ENCODE peak calls at places on chromosomes 5 and 9, in five cellular contexts. G, F, U, S and I are unnamed samples.

GRCh38 chr5:5490774-5491347 is 68.4 kb downstream of the ICE1 start:
- DNase-seq in G (no peak), F (no peak), U (no peak), S (no peak), I (no peak)

GRCh38 chr9:97386733-97387503 is 25.0 kb upstream of the TDRD7 start:
- DNase-seq in G (peak; percentile 22), F (peak; percentile 73), U (peak; percentile 89), S (peak; percentile 80), I (peak; percentile 36)

GRCh38 chr9:110578896-110579752 is at the start of gene SVEP1:
- DNase-seq in G (no peak), F (peak; percentile 43), U (peak; percentile 88), S (peak; percentile 45), I (no peak)

GRCh38 chr9:37968228-37968672 is 64.3 kb upstream of the SLC25A51 start:
- DNase-seq in G (no peak), F (peak; percentile 63), U (peak; percentile 71), S (no peak), I (no peak)

GRCh38 chr9:136694163-136694864 is 7.1 kb upstream of the AGPAT2 start:
- DNase-seq in G (peak; percentile 43), F (peak; percentile 48), U (peak; percentile 88), S (peak; percentile 85), I (no peak)

GRCh38 chr5:80010754-80011392 is 19.8 kb upstream of the MTX3 start:
- DNase-seq in G (no peak), F (no peak), U (no peak), S (no peak), I (no peak)

GRCh38 chr9:847505-847904 is 6.0 kb downstream of the DMRT1 start:
- DNase-seq in G (no peak), F (no peak), U (no peak), S (no peak), I (no peak)

GRCh38 chr9:124752967-124753366 is 18.1 kb downstream of the NR6A1 start:
- DNase-seq in G (no peak), F (peak; percentile 64), U (no peak), S (no peak), I (no peak)

GRCh38 chr5:141866111-141866510 is 12.1 kb downstream of the PCDH1 start:
- DNase-seq in G (peak; percentile 78), F (peak; percentile 66), U (peak; percentile 40), S (no peak), I (no peak)

GRCh38 chr5:145506451-145506850 is 328.7 kb downstream of the PRELID2 start:
- DNase-seq in G (no peak), F (no peak), U (no peak), S (no peak), I (no peak)

GRCh38 chr9:36942891-36943290 is 91.2 kb downstream of the PAX5 start:
- DNase-seq in G (no peak), F (no peak), U (no peak), S (no peak), I (no peak)

GRCh38 chr9:11933926-11934325 is 759.3 kb upstream of the TYRP1 start:
- DNase-seq in G (no peak), F (peak; percentile 1), U (no peak), S (no peak), I (no peak)

GRCh38 chr5:159071382-159071781 is 28.3 kb downstream of the EBF1 start:
- DNase-seq in G (no peak), F (no peak), U (no peak), S (no peak), I (no peak)

GRCh38 chr9:127903557-127904475 is 4.4 kb upstream of the ST6GALNAC6 start:
- DNase-seq in G (no peak), F (peak; percentile 39), U (peak; percentile 92), S (peak; percentile 47), I (no peak)

GRCh38 chr9:25513509-25514033 is 164.7 kb downstream of the TUSC1 start:
- DNase-seq in G (no peak), F (peak; percentile 1), U (no peak), S (no peak), I (no peak)